ENCODE peak calls at places on chromosomes 12 and 14, in nine cellular contexts. R, K, O, B, U, G, E, S and M are unnamed samples.

GRCh38 chr12:77630341-77630740 is 200.4 kb upstream of the NAV3 start:
- DNase-seq in R (no peak), K (no peak), O (no peak), B (no peak), U (no peak), G (no peak), E (no peak), S (no peak), M (no peak)

GRCh38 chr14:52298795-52299194 is 15.3 kb upstream of the PTGER2 start:
- DNase-seq in R (no peak), K (no peak), O (no peak), B (no peak), U (no peak), G (no peak), E (no peak), S (no peak), M (no peak)

GRCh38 chr12:124610629-124611558 is 43.5 kb upstream of the NCOR2 start:
- DNase-seq in R (no peak), K (no peak), O (no peak), B (no peak), U (no peak), G (no peak), E (no peak), S (peak), M (no peak)

GRCh38 chr12:5562581-5562980 is 130.7 kb downstream of the NTF3 start:
- DNase-seq in R (no peak), K (no peak), O (no peak), B (no peak), U (no peak), G (no peak), E (no peak), S (no peak), M (no peak)

GRCh38 chr12:51393676-51394545 is 2.7 kb upstream of the GALNT6 start:
- DNase-seq in R (peak), K (no peak), O (no peak), B (peak), U (peak), G (peak), E (no peak), S (no peak), M (peak)

GRCh38 chr12:115037830-115038229 is 353.9 kb upstream of the TBX3 start:
- DNase-seq in R (peak), K (no peak), O (no peak), B (no peak), U (no peak), G (no peak), E (no peak), S (no peak), M (no peak)

GRCh38 chr12:43988838-43989560 is 153.1 kb downstream of the TMEM117 start:
- DNase-seq in R (peak), K (no peak), O (no peak), B (no peak), U (no peak), G (no peak), E (no peak), S (no peak), M (peak)

GRCh38 chr12:130016194-130016593 is 112.4 kb upstream of the TMEM132D start:
- DNase-seq in R (no peak), K (no peak), O (no peak), B (no peak), U (no peak), G (no peak), E (no peak), S (no peak), M (no peak)

GRCh38 chr12:94761559-94761958 is 111.2 kb upstream of the TMCC3 start:
- DNase-seq in R (peak), K (no peak), O (no peak), B (no peak), U (no peak), G (no peak), E (no peak), S (no peak), M (no peak)

GRCh38 chr14:68283378-68284123 is 464.0 kb downstream of the RAD51B start:
- DNase-seq in R (no peak), K (no peak), O (peak), B (peak), U (peak), G (no peak), E (no peak), S (no peak), M (peak)

GRCh38 chr14:71324767-71325272 is 417.6 kb downstream of the PCNX1 start:
- DNase-seq in R (peak), K (no peak), O (no peak), B (peak), U (peak), G (no peak), E (peak), S (no peak), M (peak)

GRCh38 chr14:73262427-73263183 is 25.3 kb downstream of the PAPLN start:
- DNase-seq in R (no peak), K (no peak), O (no peak), B (no peak), U (no peak), G (no peak), E (no peak), S (no peak), M (no peak)

GRCh38 chr14:75163677-75164076 is 12.7 kb downstream of the TMED10 start:
- DNase-seq in R (no peak), K (no peak), O (no peak), B (no peak), U (no peak), G (no peak), E (no peak), S (no peak), M (no peak)
- H3K27ac ChIP-seq in R (no peak), K (no peak), O (no peak), B (no peak), U (no peak), G (no peak), E (no peak), S (no peak), M (no peak)

GRCh38 chr12:6935551-6936377 is 7.9 kb upstream of the RNU7-1 start:
- DNase-seq in R (no peak), K (no peak), O (no peak), B (no peak), U (no peak), G (no peak), E (no peak), S (no peak), M (no peak)

GRCh38 chr12:6929806-6930452 is 2.2 kb downstream of the ATN1 start:
- DNase-seq in R (no peak), K (no peak), O (no peak), B (no peak), U (no peak), G (no peak), E (peak), S (no peak), M (no peak)

GRCh38 chr12:6934110-6934509 is 6.4 kb downstream of the ATN1 start:
- DNase-seq in R (peak), K (no peak), O (no peak), B (no peak), U (no peak), G (no peak), E (no peak), S (no peak), M (no peak)

GRCh38 chr12:6935221-6935550 is 7.4 kb downstream of the ATN1 start:
- DNase-seq in R (no peak), K (no peak), O (no peak), B (no peak), U (no peak), G (no peak), E (no peak), S (no peak), M (no peak)

GRCh38 chr12:6932766-6933165 is 5.0 kb downstream of the ATN1 start:
- DNase-seq in R (no peak), K (no peak), O (no peak), B (no peak), U (no peak), G (no peak), E (no peak), S (no peak), M (no peak)
- H3K27ac ChIP-seq in R (no peak), K (no peak), O (peak), B (no peak), U (no peak), G (peak), E (peak), S (peak), M (peak)

DNA sequence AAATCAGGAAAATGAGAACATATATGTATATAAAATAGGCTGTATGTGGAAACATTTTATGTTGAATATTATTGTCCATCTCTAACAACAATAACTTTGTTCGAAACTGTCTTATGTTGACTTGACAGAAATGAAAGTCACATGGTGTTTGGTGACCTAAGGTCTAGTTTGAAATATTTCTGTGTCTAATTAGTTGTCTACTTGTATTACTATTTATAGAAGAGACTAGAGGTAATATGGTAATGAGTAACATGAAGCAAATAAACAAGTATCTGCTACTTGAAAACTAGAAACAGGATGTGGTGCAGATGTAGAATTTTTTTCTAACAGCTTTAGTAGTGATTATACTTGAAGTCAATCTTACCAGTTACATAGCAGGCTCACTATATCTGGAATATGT is 3.9 kb downstream of the GPHN start:
- DNase-seq in R (no peak), K (no peak), O (no peak), B (no peak), U (no peak), G (no peak), E (no peak), S (no peak), M (peak)
- H3K27ac ChIP-seq in R (no peak), K (no peak), O (no peak), B (no peak), U (no peak), G (no peak), E (no peak), S (no peak), M (peak)

GRCh38 chr12:56373515-56373914 is 10.9 kb upstream of the APOF start:
- DNase-seq in R (no peak), K (no peak), O (no peak), B (no peak), U (no peak), G (no peak), E (no peak), S (no peak), M (no peak)
- H3K27ac ChIP-seq in R (no peak), K (no peak), O (no peak), B (no peak), U (no peak), G (no peak), E (no peak), S (no peak), M (no peak)

GRCh38 chr14:95144849-95145248 is 12.5 kb downstream of the DICER1 start:
- DNase-seq in R (no peak), K (no peak), O (no peak), B (no peak), U (no peak), G (no peak), E (no peak), S (no peak), M (no peak)
- H3K27ac ChIP-seq in R (no peak), K (no peak), O (peak), B (no peak), U (no peak), G (no peak), E (no peak), S (no peak), M (no peak)

DNA sequence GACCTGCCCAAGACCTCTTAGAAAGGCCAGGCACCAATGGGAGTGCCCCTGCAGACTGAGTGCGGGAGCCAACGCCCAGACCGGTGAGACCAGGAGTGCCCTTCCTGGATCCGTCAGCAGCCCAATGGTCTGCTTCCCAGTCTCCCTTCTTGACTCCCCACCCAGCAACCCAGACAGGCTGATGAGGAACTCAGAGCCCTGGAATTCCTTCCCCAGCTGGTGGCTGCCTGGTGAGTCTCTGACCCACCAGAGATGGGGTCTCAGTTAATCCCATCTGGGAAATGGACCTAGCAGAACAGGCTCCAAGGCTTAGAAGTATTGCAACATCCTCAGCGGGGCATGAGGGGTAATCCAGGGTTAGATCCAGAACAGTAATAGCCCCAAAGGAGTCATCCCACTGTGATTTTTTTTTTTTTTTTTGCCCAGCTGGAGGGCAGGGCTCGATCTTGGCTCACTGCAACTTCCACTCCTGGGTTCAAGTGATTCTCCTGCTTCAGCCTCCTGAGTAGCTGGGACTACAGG is 1.5 kb upstream of the RASAL1 start:
- DNase-seq in R (no peak), K (no peak), O (peak), B (no peak), U (no peak), G (no peak), E (no peak), S (no peak), M (no peak)
- H3K27ac ChIP-seq in R (no peak), K (no peak), O (no peak), B (no peak), U (no peak), G (no peak), E (no peak), S (no peak), M (no peak)

GRCh38 chr14:103207404-103208072 is 84.3 kb downstream of the TNFAIP2 start:
- DNase-seq in R (no peak), K (no peak), O (no peak), B (no peak), U (no peak), G (peak), E (no peak), S (peak), M (no peak)
- H3K27ac ChIP-seq in R (peak), K (no peak), O (peak), B (no peak), U (no peak), G (no peak), E (peak), S (peak), M (no peak)

DNA sequence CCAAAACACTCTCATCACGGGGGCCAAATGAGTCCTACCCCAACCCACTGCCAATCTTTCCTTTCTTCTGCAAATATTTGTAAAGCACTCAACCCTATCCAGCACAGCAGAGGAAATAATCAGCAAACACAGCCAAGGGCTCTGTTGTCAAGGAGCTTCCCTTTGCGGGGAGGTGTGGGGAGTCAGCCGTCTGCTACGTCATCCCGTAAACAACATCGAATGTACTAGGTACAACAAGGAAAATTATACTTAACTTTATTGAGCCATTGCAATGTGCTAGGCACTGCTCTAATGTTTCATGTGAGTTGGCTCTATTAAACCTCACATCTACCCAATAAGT is 22.8 kb downstream of the TMEM63C start:
- DNase-seq in R (no peak), K (no peak), O (no peak), B (no peak), U (no peak), G (no peak), E (no peak), S (no peak), M (no peak)
- H3K27ac ChIP-seq in R (no peak), K (no peak), O (no peak), B (no peak), U (no peak), G (no peak), E (no peak), S (no peak), M (no peak)